ENCODE peak calls at places on chromosomes 4 and X, in ten cellular contexts. One of them, this sample, is unnamed. For H3K36me3 and H3K4me1, the result is how much of the 10 kb centered on the place peaks cover.

GRCh38 chr4:173182403-173182802 is 13.8 kb downstream of the GALNT7 start:
- DNase-seq in heart left ventricle: no peak
- DNase-seq in Karpas-422: no peak
- DNase-seq in vagina: no peak
- DNase-seq in lower lobe of right lung: no peak
- DNase-seq in ascending aorta: no peak
- DNase-seq in lung: no peak
- DNase-seq in adrenal gland: peak
- DNase-seq in fibroblast of lung: peak
- DNase-seq in left lung: no peak
- DNase-seq in this sample: no peak

GRCh38 chr4:163764569-163764968 is 270.1 kb downstream of the TMA16 start:
- DNase-seq in adrenal gland: no peak
- DNase-seq in vagina: no peak
- DNase-seq in lung: no peak
- DNase-seq in Karpas-422: no peak
- DNase-seq in lower lobe of right lung: no peak
- DNase-seq in left lung: no peak
- DNase-seq in heart left ventricle: no peak
- DNase-seq in ascending aorta: no peak
- DNase-seq in fibroblast of lung: peak
- DNase-seq in this sample: no peak

GRCh38 chr4:41613782-41614181 is 75.8 kb downstream of the LIMCH1 start:
- DNase-seq in adrenal gland: no peak
- DNase-seq in fibroblast of lung: peak
- DNase-seq in Karpas-422: no peak
- DNase-seq in heart left ventricle: no peak
- DNase-seq in lung: no peak
- DNase-seq in vagina: no peak
- DNase-seq in ascending aorta: no peak
- DNase-seq in lower lobe of right lung: no peak
- DNase-seq in left lung: no peak
- DNase-seq in this sample: no peak

GRCh38 chrX:13009256-13009655 is 34.3 kb downstream of the TMSB4X start:
- DNase-seq in left lung: no peak
- DNase-seq in adrenal gland: peak
- DNase-seq in heart left ventricle: no peak
- DNase-seq in Karpas-422: no peak
- DNase-seq in lower lobe of right lung: peak
- DNase-seq in ascending aorta: no peak
- DNase-seq in lung: peak
- DNase-seq in fibroblast of lung: peak
- DNase-seq in vagina: no peak
- DNase-seq in this sample: no peak

GRCh38 chr4:190020790-190021717 is 6.0 kb downstream of the FRG2 start:
- DNase-seq in ascending aorta: no peak
- DNase-seq in lung: peak
- DNase-seq in left lung: peak
- DNase-seq in heart left ventricle: no peak
- DNase-seq in Karpas-422: no peak
- DNase-seq in adrenal gland: peak
- DNase-seq in vagina: peak
- DNase-seq in lower lobe of right lung: peak
- DNase-seq in fibroblast of lung: peak
- DNase-seq in this sample: peak

GRCh38 chrX:13120017-13120416 is 75.6 kb upstream of the FAM9C start:
- DNase-seq in Karpas-422: no peak
- DNase-seq in adrenal gland: peak
- DNase-seq in fibroblast of lung: peak
- DNase-seq in left lung: no peak
- DNase-seq in lower lobe of right lung: peak
- DNase-seq in vagina: no peak
- DNase-seq in ascending aorta: no peak
- DNase-seq in heart left ventricle: peak
- DNase-seq in lung: no peak
- DNase-seq in this sample: peak

GRCh38 chr4:186981161-186981560 is 257.5 kb upstream of the FAT1 start:
- DNase-seq in ascending aorta: no peak
- DNase-seq in vagina: no peak
- DNase-seq in adrenal gland: no peak
- DNase-seq in Karpas-422: no peak
- DNase-seq in fibroblast of lung: peak
- DNase-seq in left lung: no peak
- DNase-seq in heart left ventricle: no peak
- DNase-seq in lower lobe of right lung: no peak
- DNase-seq in lung: no peak
- DNase-seq in this sample: no peak

GRCh38 chr4:184473515-184474260 is 662 bp downstream of the IRF2 start:
- DNase-seq in vagina: no peak
- DNase-seq in lung: peak
- DNase-seq in adrenal gland: peak
- DNase-seq in lower lobe of right lung: peak
- DNase-seq in ascending aorta: no peak
- DNase-seq in Karpas-422: peak
- DNase-seq in fibroblast of lung: peak
- DNase-seq in heart left ventricle: peak
- DNase-seq in left lung: peak
- DNase-seq in this sample: peak

GRCh38 chrX:154719132-154719675 is 31.7 kb downstream of the GAB3 start:
- DNase-seq in lung: no peak
- DNase-seq in vagina: no peak
- DNase-seq in fibroblast of lung: peak
- DNase-seq in left lung: no peak
- DNase-seq in ascending aorta: no peak
- DNase-seq in heart left ventricle: no peak
- DNase-seq in Karpas-422: peak
- DNase-seq in lower lobe of right lung: no peak
- DNase-seq in adrenal gland: no peak
- DNase-seq in this sample: no peak

GRCh38 chrX:37348237-37349130 is 680 bp upstream of the PRRG1 start:
- DNase-seq in lung: no peak
- DNase-seq in ascending aorta: no peak
- DNase-seq in Karpas-422: no peak
- DNase-seq in heart left ventricle: no peak
- DNase-seq in vagina: no peak
- DNase-seq in left lung: no peak
- DNase-seq in fibroblast of lung: peak
- DNase-seq in adrenal gland: no peak
- DNase-seq in lower lobe of right lung: no peak
- DNase-seq in this sample: no peak

DNA sequence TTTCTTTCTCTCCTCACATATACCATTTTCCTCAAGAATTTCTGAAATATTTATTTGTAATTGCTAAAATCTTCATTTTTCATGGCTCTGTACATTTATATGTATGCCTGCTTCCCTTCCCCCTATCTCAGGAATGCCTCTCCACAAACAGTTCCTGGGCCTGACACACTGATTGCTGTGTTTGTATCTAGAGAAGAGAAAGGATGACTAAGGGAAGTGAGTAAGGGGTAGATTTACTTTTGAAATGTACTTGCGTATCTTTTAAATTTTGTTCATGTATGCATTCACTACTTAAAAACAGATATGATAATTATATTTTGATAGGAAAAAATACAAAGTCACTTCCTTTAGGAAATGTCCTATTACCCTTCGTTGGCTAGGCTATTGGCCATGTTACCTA is 790.8 kb downstream of the PCDH18 start:
- DNase-seq in lower lobe of right lung: no peak
- DNase-seq in lung: no peak
- DNase-seq in Karpas-422: no peak
- DNase-seq in ascending aorta: no peak
- DNase-seq in adrenal gland: no peak
- DNase-seq in heart left ventricle: no peak
- DNase-seq in vagina: no peak
- DNase-seq in fibroblast of lung: peak
- DNase-seq in left lung: no peak
- DNase-seq in this sample: no peak
- H3K36me3 ChIP-seq in lower lobe of right lung: under half
- H3K36me3 ChIP-seq in lung: under half
- H3K36me3 ChIP-seq in Karpas-422: under half
- H3K36me3 ChIP-seq in ascending aorta: under half
- H3K36me3 ChIP-seq in adrenal gland: under half
- H3K36me3 ChIP-seq in heart left ventricle: under half
- H3K36me3 ChIP-seq in vagina: under half
- H3K36me3 ChIP-seq in fibroblast of lung: under half
- H3K36me3 ChIP-seq in left lung: under half
- H3K36me3 ChIP-seq in this sample: under half

GRCh38 chr4:53592686-53593641 is 1.7 kb upstream of the LNX1 start:
- DNase-seq in adrenal gland: peak
- DNase-seq in left lung: peak
- DNase-seq in lung: peak
- DNase-seq in vagina: no peak
- DNase-seq in heart left ventricle: peak
- DNase-seq in fibroblast of lung: peak
- DNase-seq in lower lobe of right lung: peak
- DNase-seq in Karpas-422: no peak
- DNase-seq in ascending aorta: no peak
- DNase-seq in this sample: peak
- H3K4me1 ChIP-seq in adrenal gland: under half
- H3K4me1 ChIP-seq in left lung: under half
- H3K4me1 ChIP-seq in lung: under half
- H3K4me1 ChIP-seq in vagina: under half
- H3K4me1 ChIP-seq in heart left ventricle: under half
- H3K4me1 ChIP-seq in fibroblast of lung: under half
- H3K4me1 ChIP-seq in lower lobe of right lung: under half
- H3K4me1 ChIP-seq in Karpas-422: under half
- H3K4me1 ChIP-seq in ascending aorta: under half
- H3K4me1 ChIP-seq in this sample: under half

GRCh38 chrX:77698242-77698641 is 87.8 kb downstream of the ATRX start:
- DNase-seq in heart left ventricle: no peak
- DNase-seq in Karpas-422: no peak
- DNase-seq in vagina: no peak
- DNase-seq in fibroblast of lung: no peak
- DNase-seq in left lung: no peak
- DNase-seq in lung: no peak
- DNase-seq in ascending aorta: no peak
- DNase-seq in adrenal gland: no peak
- DNase-seq in lower lobe of right lung: no peak
- DNase-seq in this sample: no peak
- H3K36me3 ChIP-seq in heart left ventricle: under half
- H3K36me3 ChIP-seq in Karpas-422: under half
- H3K36me3 ChIP-seq in vagina: under half
- H3K36me3 ChIP-seq in fibroblast of lung: under half
- H3K36me3 ChIP-seq in left lung: under half
- H3K36me3 ChIP-seq in lung: under half
- H3K36me3 ChIP-seq in ascending aorta: under half
- H3K36me3 ChIP-seq in adrenal gland: under half
- H3K36me3 ChIP-seq in lower lobe of right lung: under half
- H3K36me3 ChIP-seq in this sample: under half

GRCh38 chr4:6458528-6458927 is 13.9 kb downstream of the PPP2R2C start:
- DNase-seq in heart left ventricle: no peak
- DNase-seq in lower lobe of right lung: no peak
- DNase-seq in ascending aorta: no peak
- DNase-seq in lung: no peak
- DNase-seq in fibroblast of lung: no peak
- DNase-seq in Karpas-422: no peak
- DNase-seq in vagina: no peak
- DNase-seq in left lung: no peak
- DNase-seq in adrenal gland: no peak
- DNase-seq in this sample: no peak

GRCh38 chr4:6463311-6464289 is 8.8 kb downstream of the PPP2R2C start:
- DNase-seq in lower lobe of right lung: no peak
- DNase-seq in Karpas-422: no peak
- DNase-seq in fibroblast of lung: no peak
- DNase-seq in lung: no peak
- DNase-seq in heart left ventricle: no peak
- DNase-seq in left lung: no peak
- DNase-seq in ascending aorta: no peak
- DNase-seq in vagina: peak
- DNase-seq in adrenal gland: peak
- DNase-seq in this sample: no peak

GRCh38 chr4:6460876-6461275 is 11.5 kb downstream of the PPP2R2C start:
- DNase-seq in lung: no peak
- DNase-seq in lower lobe of right lung: no peak
- DNase-seq in ascending aorta: no peak
- DNase-seq in fibroblast of lung: no peak
- DNase-seq in Karpas-422: no peak
- DNase-seq in heart left ventricle: no peak
- DNase-seq in adrenal gland: no peak
- DNase-seq in vagina: no peak
- DNase-seq in left lung: no peak
- DNase-seq in this sample: no peak

GRCh38 chr4:6464842-6465588 is 7.4 kb downstream of the PPP2R2C start:
- DNase-seq in left lung: no peak
- DNase-seq in lower lobe of right lung: no peak
- DNase-seq in vagina: peak
- DNase-seq in ascending aorta: no peak
- DNase-seq in lung: no peak
- DNase-seq in heart left ventricle: no peak
- DNase-seq in adrenal gland: no peak
- DNase-seq in Karpas-422: peak
- DNase-seq in fibroblast of lung: no peak
- DNase-seq in this sample: peak

GRCh38 chr4:6461301-6462165 is 10.9 kb downstream of the PPP2R2C start:
- DNase-seq in lower lobe of right lung: no peak
- DNase-seq in left lung: no peak
- DNase-seq in heart left ventricle: no peak
- DNase-seq in ascending aorta: no peak
- DNase-seq in vagina: peak
- DNase-seq in Karpas-422: no peak
- DNase-seq in adrenal gland: peak
- DNase-seq in fibroblast of lung: no peak
- DNase-seq in lung: no peak
- DNase-seq in this sample: no peak
- H3K4me1 ChIP-seq in lower lobe of right lung: under half
- H3K4me1 ChIP-seq in left lung: under half
- H3K4me1 ChIP-seq in heart left ventricle: under half
- H3K4me1 ChIP-seq in ascending aorta: under half
- H3K4me1 ChIP-seq in vagina: under half
- H3K4me1 ChIP-seq in Karpas-422: under half
- H3K4me1 ChIP-seq in adrenal gland: under half
- H3K4me1 ChIP-seq in fibroblast of lung: under half
- H3K4me1 ChIP-seq in lung: under half
- H3K4me1 ChIP-seq in this sample: under half

GRCh38 chr4:27023366-27023765 is 162.7 kb downstream of the STIM2 start:
- DNase-seq in adrenal gland: no peak
- DNase-seq in Karpas-422: no peak
- DNase-seq in ascending aorta: no peak
- DNase-seq in vagina: no peak
- DNase-seq in heart left ventricle: no peak
- DNase-seq in lower lobe of right lung: no peak
- DNase-seq in lung: no peak
- DNase-seq in left lung: no peak
- DNase-seq in fibroblast of lung: no peak
- DNase-seq in this sample: no peak
- H3K36me3 ChIP-seq in adrenal gland: under half
- H3K36me3 ChIP-seq in Karpas-422: under half
- H3K36me3 ChIP-seq in ascending aorta: under half
- H3K36me3 ChIP-seq in vagina: under half
- H3K36me3 ChIP-seq in heart left ventricle: under half
- H3K36me3 ChIP-seq in lower lobe of right lung: half or more
- H3K36me3 ChIP-seq in lung: under half
- H3K36me3 ChIP-seq in left lung: under half
- H3K36me3 ChIP-seq in fibroblast of lung: under half
- H3K36me3 ChIP-seq in this sample: under half